ENCODE peak calls at places on chromosomes 2 and 18, in ten cellular contexts. A, N, G, Y, M, Q, C, O, V and F are unnamed samples.

GRCh38 chr2:101012706-101013181 is 10.7 kb downstream of the RPL31 start:
- DNase-seq in C (peak; percentile 20), A (no peak), G (peak; percentile 33), Q (peak; percentile 78), V (peak; percentile 52), Y (no peak), O (no peak), N (peak; percentile 49), M (peak; percentile 66), F (no peak)

GRCh38 chr2:101188683-101189405 is 37.7 kb upstream of the TBC1D8 start:
- DNase-seq in A (no peak), G (no peak), Y (no peak), N (peak; percentile 53), C (no peak), M (peak; percentile 55), Q (peak; percentile 71), V (peak; percentile 48), O (no peak), F (no peak)

GRCh38 chr2:9982248-9982647 is 30.8 kb downstream of the GRHL1 start:
- DNase-seq in Y (no peak), M (peak; percentile 95), C (no peak), N (no peak), Q (no peak), O (no peak), A (no peak), V (no peak), G (no peak), F (no peak)

GRCh38 chr18:32771871-32772499 is 838 bp downstream of the KLHL14 start:
- DNase-seq in G (no peak), A (no peak), N (peak; percentile 41), Y (no peak), Q (no peak), V (no peak), M (no peak), C (no peak), O (no peak), F (no peak)

GRCh38 chr18:35588995-35589394 is 7.5 kb downstream of the GALNT1 start:
- DNase-seq in V (no peak), G (no peak), C (no peak), Q (no peak), Y (no peak), M (no peak), O (no peak), A (no peak), N (no peak), F (no peak)

GRCh38 chr2:167697961-167698360 is 549.4 kb downstream of the STK39 start:
- DNase-seq in A (no peak), N (no peak), O (no peak), G (no peak), V (no peak), Y (no peak), Q (no peak), M (peak; percentile 59), C (no peak), F (no peak)

GRCh38 chr2:52220393-52220792 is 1188.5 kb upstream of the NRXN1 start:
- DNase-seq in C (no peak), M (no peak), N (peak; percentile 18), O (peak; percentile 4), G (no peak), Y (peak; percentile 72), Q (peak; percentile 22), V (no peak), A (no peak), F (no peak)

GRCh38 chr2:70934981-70935380 is 719 bp upstream of the ATP6V1B1 start:
- DNase-seq in O (no peak), Y (no peak), C (no peak), G (no peak), Q (no peak), V (no peak), N (no peak), A (no peak), M (no peak), F (peak; percentile 90)

GRCh38 chr2:85791704-85792565 is 38.1 kb downstream of the ATOH8 start:
- DNase-seq in N (no peak), Q (no peak), M (no peak), Y (peak; percentile 59), C (no peak), O (no peak), A (peak; percentile 39), G (no peak), V (no peak), F (no peak)

GRCh38 chr18:79684283-79684631 is 4.7 kb downstream of the CTDP1 start:
- DNase-seq in O (no peak), V (no peak), N (no peak), C (no peak), Y (no peak), Q (no peak), A (no peak), M (no peak), G (no peak), F (no peak)

GRCh38 chr2:120566331-120567035 is 169.2 kb upstream of the GLI2 start:
- DNase-seq in Y (no peak), O (peak; percentile 81), M (peak; percentile 89), G (no peak), V (no peak), Q (no peak), N (peak; percentile 76), C (no peak), A (peak; percentile 46), F (no peak)

GRCh38 chr2:12605936-12606335 is 110.8 kb upstream of the TRIB2 start:
- DNase-seq in C (no peak), O (no peak), G (no peak), A (no peak), N (no peak), Q (no peak), M (no peak), Y (no peak), V (no peak), F (no peak)

GRCh38 chr2:174334278-174334715 is 457 bp upstream of the SP9 start:
- DNase-seq in V (peak; percentile 47), O (no peak), N (no peak), C (no peak), M (no peak), A (no peak), G (no peak), Q (no peak), Y (no peak), F (no peak)

GRCh38 chr18:2395427-2396161 is 175.7 kb downstream of the METTL4 start:
- DNase-seq in C (no peak), Y (no peak), G (no peak), M (no peak), O (no peak), A (no peak), V (no peak), N (no peak), Q (no peak), F (no peak)

GRCh38 chr18:21194871-21195771 is 46.9 kb upstream of the GREB1L start:
- DNase-seq in Q (peak; percentile 69), G (no peak), A (no peak), N (no peak), V (peak; percentile 29), M (peak; percentile 71), Y (no peak), C (peak; percentile 58), O (no peak), F (no peak)

GRCh38 chr2:210663574-210663973 is 107.2 kb downstream of the CPS1 start:
- DNase-seq in N (peak; percentile 9), V (peak; percentile 6), Q (peak; percentile 46), C (peak; percentile 10), A (no peak), G (no peak), Y (no peak), M (peak; percentile 22), O (no peak), F (no peak)

GRCh38 chr18:9240270-9240669 is 94.3 kb upstream of the TWSG1 start:
- DNase-seq in V (no peak), O (no peak), C (no peak), Q (no peak), M (no peak), G (no peak), A (no peak), N (no peak), Y (no peak), F (no peak)

GRCh38 chr2:228658998-228659397 is 477.5 kb upstream of the SPHKAP start:
- DNase-seq in Q (peak; percentile 95), V (no peak), C (peak; percentile 32), G (no peak), A (no peak), Y (no peak), N (no peak), O (no peak), M (peak; percentile 96), F (no peak)

DNA sequence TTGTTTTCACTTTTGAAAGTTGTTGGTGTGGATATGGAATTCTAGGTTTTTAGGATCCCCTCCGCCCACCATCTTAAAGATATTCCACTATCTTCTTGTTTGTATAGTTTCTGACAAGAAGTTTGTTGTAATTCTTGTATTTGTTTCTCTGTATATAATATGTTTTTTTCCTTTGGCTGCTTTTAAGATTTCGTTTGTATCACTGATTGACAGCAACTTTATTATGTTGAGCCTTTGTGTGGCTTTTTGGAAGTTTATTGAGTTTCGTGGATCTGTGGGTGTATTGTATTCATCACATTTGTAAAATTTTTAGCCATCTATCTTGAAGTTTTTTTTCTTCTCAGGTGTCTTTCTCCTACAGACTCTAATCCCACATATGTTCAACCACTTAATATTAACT is 200.1 kb downstream of the MCFD2 start:
- DNase-seq in Y (no peak), O (no peak), M (no peak), G (no peak), Q (no peak), A (no peak), V (no peak), N (no peak), C (no peak), F (no peak)
- H3K27ac ChIP-seq in Y (no peak overlapping the region), O (no peak overlapping the region), M (no peak overlapping the region), G (no peak overlapping the region), Q (no peak overlapping the region), A (no peak overlapping the region), V (no peak overlapping the region), N (no peak overlapping the region), C (no peak overlapping the region), F (no peak overlapping the region)

DNA sequence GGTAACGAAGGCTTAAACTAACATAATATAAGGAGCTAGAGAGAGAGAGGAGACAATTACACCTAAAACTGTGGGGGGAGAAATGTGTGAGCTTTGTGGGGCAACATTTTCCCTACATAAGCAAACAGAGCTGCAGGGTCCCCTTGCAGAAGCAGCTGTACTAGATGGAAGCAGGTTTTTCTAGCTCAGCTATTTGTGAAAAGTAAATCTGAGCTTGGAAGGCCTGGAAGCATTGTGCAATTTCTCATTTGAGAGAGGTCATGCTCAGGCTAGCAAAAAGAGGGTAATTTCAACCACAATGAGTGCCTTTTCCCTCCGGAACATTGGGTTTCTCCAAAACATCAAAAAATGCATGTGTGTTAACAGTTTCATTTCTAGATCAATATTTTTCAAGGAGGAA is 130.0 kb downstream of the ARL4C start:
- DNase-seq in O (no peak), Y (no peak), C (peak; percentile 40), M (peak; percentile 86), A (no peak), N (no peak), G (peak; percentile 82), Q (peak; percentile 55), V (no peak), F (no peak)
- TF ChIP-seq CTCF in O (no peak), Y (no peak), C (no peak), M (no peak), A (no peak), N (no peak), G (no peak), Q (no peak), V (no peak), F (no peak)

GRCh38 chr2:127514076-127514475 is 12.2 kb downstream of the IWS1 start:
- DNase-seq in G (no peak), Q (no peak), O (no peak), Y (no peak), V (no peak), C (no peak), N (no peak), M (no peak), A (no peak), F (no peak)
- H3K27ac ChIP-seq in G (no peak overlapping the region), Q (no peak overlapping the region), O (peak overlapping the region; percentile 85), Y (no peak overlapping the region), V (no peak overlapping the region), C (no peak overlapping the region), N (no peak overlapping the region), M (no peak overlapping the region), A (no peak overlapping the region), F (peak overlapping the region; percentile 84)

GRCh38 chr2:237132799-237133198 is 47.1 kb downstream of the COPS8 start:
- DNase-seq in C (peak; percentile 36), Q (peak; percentile 48), N (no peak), A (no peak), M (no peak), Y (no peak), V (peak; percentile 72), O (no peak), G (no peak), F (no peak)
- TF ChIP-seq CTCF in C (peak; percentile 28), Q (peak; percentile 67), N (no peak), A (no peak), M (peak; percentile 18), Y (peak; percentile 44), V (peak; percentile 26), O (peak; percentile 28), G (no peak), F (peak; percentile 27)